ENCODE peak calls at places on chromosome 21, in five cellular contexts. L, S, M, U and W are unnamed samples.

GRCh38 chr21:36861595-36861883 is 104.9 kb downstream of the HLCS start:
- DNase-seq in M (no peak), U (peak), S (no peak), L (no peak), W (no peak)

GRCh38 chr21:25881524-25882376 is 147.0 kb downstream of the GABPA start:
- DNase-seq in M (peak), S (peak), L (peak), U (peak), W (no peak)

GRCh38 chr21:45923146-45923545 is 58.4 kb upstream of the COL6A1 start:
- DNase-seq in M (peak), L (peak), U (peak), S (peak), W (no peak)

GRCh38 chr21:45981641-45982255 is at the start of gene COL6A1:
- DNase-seq in M (peak), S (peak), U (peak), L (no peak), W (no peak)

GRCh38 chr21:14383596-14384210 is 757 bp upstream of the HSPA13 start:
- DNase-seq in M (no peak), U (peak), L (no peak), S (peak), W (no peak)

GRCh38 chr21:14550200-14550599 is 4.1 kb upstream of the SAMSN1 start:
- DNase-seq in L (no peak), M (no peak), U (no peak), S (no peak), W (no peak)

GRCh38 chr21:27246741-27247140 is 279.9 kb upstream of the ADAMTS5 start:
- DNase-seq in U (peak), L (no peak), S (peak), M (no peak), W (no peak)

GRCh38 chr21:15277498-15277897 is 212.7 kb upstream of the NRIP1 start:
- DNase-seq in U (no peak), L (no peak), S (no peak), M (no peak), W (no peak)

GRCh38 chr21:26945916-26946315 is 21.0 kb downstream of the ADAMTS5 start:
- DNase-seq in S (peak), L (no peak), U (no peak), M (no peak), W (no peak)

GRCh38 chr21:33299181-33299752 is 25.5 kb upstream of the IFNAR1 start:
- DNase-seq in S (no peak), U (no peak), M (no peak), L (no peak), W (no peak)

GRCh38 chr21:38957575-38958340 is 152.0 kb downstream of the ETS2 start:
- DNase-seq in S (no peak), U (no peak), M (no peak), L (no peak), W (no peak)

GRCh38 chr21:14687277-14687642 is 141.1 kb upstream of the SAMSN1 start:
- DNase-seq in L (no peak), M (no peak), S (no peak), U (no peak), W (no peak)

GRCh38 chr21:43975469-43976098 is 36.5 kb upstream of the TRAPPC10 start:
- DNase-seq in U (peak), M (peak), S (peak), L (peak), W (no peak)
- H3K4me3 ChIP-seq in U (no peak), M (no peak), S (no peak), L (no peak), W (no peak)

GRCh38 chr21:41725421-41726021 is 41.3 kb downstream of the RIPK4 start:
- DNase-seq in M (no peak), S (no peak), U (no peak), L (no peak), W (no peak)

GRCh38 chr21:41726630-41726969 is 40.3 kb downstream of the RIPK4 start:
- DNase-seq in L (no peak), M (no peak), U (no peak), S (no peak), W (no peak)

GRCh38 chr21:41726058-41726558 is 40.7 kb downstream of the RIPK4 start:
- DNase-seq in M (no peak), S (no peak), L (no peak), U (no peak), W (no peak)

GRCh38 chr21:41727784-41728763 is 38.8 kb downstream of the RIPK4 start:
- DNase-seq in M (no peak), L (no peak), S (no peak), U (no peak), W (no peak)

DNA sequence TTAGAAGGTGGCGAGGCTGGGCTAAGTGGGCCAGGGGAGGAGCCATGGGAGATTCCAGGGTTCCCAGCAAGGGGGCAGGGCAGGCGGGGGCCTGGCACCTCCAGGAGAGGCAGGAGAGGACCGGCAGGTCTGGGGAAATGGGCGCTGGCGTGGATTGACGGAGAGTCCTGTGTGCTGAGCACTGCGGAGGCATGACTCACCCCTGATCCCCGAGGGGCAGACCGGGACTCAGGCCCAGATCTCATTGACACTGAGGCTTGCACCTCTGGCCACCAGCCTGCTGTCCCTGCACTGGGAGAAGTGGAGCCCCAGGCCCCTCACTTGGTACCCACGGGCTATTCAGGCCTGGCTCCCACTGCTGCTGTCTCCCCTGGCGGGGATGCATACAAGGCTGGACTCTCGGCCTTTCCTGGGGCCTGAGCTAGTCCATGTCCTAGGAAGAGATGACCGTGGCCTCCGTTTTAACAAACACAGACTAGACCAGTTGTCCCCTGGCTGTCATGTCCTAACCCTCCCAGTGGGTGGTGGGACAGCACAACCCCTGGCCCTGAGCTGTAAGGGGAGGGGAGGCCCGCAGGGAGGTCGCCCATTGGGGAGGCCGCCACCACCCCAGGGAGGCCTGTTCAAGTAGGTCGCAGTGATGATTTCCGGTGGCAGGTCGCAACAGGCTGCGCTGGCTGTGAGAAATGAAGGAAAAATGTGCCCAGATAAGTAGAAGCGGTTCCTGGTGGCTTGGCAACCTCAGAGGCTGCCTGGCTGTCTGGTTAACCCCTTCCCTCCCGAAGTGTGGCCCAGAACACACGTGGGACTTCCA is 39.7 kb downstream of the RIPK4 start:
- DNase-seq in S (peak), U (peak), L (peak), M (peak), W (no peak)
- TF ChIP-seq CTCF in S (no peak), U (no peak), L (no peak), M (no peak), W (no peak)

DNA sequence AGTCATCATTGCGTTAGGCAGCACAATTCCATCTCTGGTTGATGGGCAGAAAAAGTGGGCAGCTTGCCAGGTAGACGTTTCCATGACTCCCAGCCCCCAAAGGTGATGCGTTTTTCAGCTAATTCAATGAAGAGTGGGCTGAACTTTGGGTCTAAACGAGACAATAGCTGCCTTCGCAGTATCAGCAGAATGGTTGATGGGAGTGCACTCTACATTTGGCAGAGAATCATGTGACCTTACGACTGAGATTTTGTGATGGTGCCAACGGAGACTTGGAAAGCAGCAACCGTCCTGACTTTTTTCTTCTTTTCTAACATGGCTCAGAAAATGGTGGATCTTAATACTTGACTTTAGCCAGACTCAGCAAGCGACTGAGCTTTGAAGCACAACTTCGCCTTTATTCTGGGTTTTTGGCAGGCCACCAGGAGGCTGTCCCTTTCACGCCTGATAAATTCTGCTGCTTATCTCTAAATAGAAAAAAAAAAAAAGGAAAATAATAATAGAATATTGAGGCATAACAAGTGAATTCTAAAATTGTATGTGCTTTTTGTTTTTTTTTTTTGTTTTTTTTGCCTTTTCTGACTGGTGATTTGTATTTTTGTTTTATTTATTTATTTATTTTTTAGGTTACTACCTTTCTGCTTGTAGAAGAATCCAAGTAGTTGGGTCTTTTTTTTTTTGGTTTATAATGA is 804.8 kb downstream of the USP25 start:
- DNase-seq in L (peak), U (peak), S (peak), M (peak), W (peak)
- H3K4me3 ChIP-seq in L (peak), U (peak), S (peak), M (peak), W (peak)

DNA sequence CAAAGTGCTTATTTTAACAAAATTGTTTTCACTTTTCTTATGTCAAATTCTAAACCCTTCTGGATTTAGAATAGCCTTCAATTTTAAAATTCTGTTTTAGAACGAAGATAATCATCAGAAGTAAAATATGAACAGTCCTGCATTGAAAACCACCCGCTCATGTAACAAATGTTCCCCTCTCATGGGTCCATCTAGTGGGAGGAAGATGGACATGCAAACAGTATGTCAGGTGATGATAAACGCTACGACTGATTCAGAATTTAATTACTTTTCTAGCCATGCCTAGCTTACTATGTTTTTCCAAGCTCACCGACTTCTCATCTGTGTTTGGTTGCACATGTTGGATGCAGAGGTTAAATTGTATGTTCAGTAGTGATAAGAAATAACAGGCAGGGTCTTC is 23.5 kb downstream of the SOD1 start:
- DNase-seq in M (no peak), L (no peak), U (no peak), S (no peak), W (no peak)
- TF ChIP-seq CTCF in M (no peak), L (no peak), U (no peak), S (peak), W (peak)

DNA sequence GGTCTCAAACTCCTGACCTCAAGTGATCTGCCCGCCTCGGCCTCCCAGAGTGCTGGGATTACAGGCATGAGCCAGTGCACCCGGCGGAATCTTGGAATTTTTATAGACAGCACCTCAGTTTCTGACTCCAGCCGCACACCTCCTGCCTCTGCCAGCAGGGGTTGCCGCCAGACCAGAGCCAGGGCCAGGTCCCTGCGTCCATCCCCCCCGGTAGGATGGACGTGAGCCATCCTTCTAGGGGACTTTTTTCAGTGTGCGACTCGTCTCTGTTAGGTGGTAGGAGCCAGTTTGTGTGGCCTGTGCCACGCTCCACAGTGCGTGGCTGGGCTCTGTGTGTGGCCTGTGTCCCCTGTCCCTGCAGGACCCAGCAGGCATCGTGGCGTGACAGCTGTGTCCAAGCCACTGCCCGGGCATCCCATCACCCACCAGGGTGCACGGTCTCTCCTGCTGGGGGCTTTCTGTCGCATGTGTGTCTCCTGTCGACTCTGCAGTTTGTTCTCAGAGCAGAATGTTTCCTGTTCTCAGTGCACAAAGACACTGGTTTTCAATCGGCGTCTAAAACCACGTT is 15.6 kb downstream of the CSTB start:
- DNase-seq in M (no peak), U (no peak), L (no peak), S (no peak), W (no peak)
- H3K4me3 ChIP-seq in M (no peak), U (no peak), L (no peak), S (no peak), W (no peak)